ENCODE peak calls at places on chromosomes 13 and 19, in four cellular contexts. K is SK-N-SH, A is K562, Q is HepG2. J is an unnamed sample.

GRCh38 chr19:53183146-53183545 is 10.0 kb downstream of the ZNF665 start:
- DNase-seq in Q (no peak), K (no peak), A (no peak), J (no peak)

GRCh38 chr13:42083138-42083770 is 34.8 kb downstream of the DGKH start:
- DNase-seq in A (no peak), K (no peak), Q (no peak), J (no peak)

GRCh38 chr19:34838753-34839431 is 65.9 kb upstream of the ZNF599 start:
- DNase-seq in Q (peak), A (no peak), K (no peak), J (no peak)

GRCh38 chr13:73220966-73221720 is 162.3 kb downstream of the KLF5 start:
- DNase-seq in Q (no peak), A (peak), K (no peak), J (no peak)

GRCh38 chr19:923551-924211 is 2.2 kb upstream of the ARID3A start:
- DNase-seq in K (peak), A (no peak), Q (no peak), J (no peak)

GRCh38 chr19:52336976-52337375 is 933 bp downstream of the ZNF610 start:
- DNase-seq in K (peak), A (no peak), Q (no peak), J (no peak)

GRCh38 chr19:2867025-2867991 is at the start of gene ZNF556:
- DNase-seq in Q (peak), A (peak), K (peak), J (no peak)

GRCh38 chr19:48991823-48992570 is 1.1 kb downstream of the GYS1 start:
- DNase-seq in A (peak), K (peak), Q (no peak), J (no peak)

GRCh38 chr19:41416194-41416674 is 10.9 kb downstream of the B3GNT8 start:
- DNase-seq in Q (no peak), K (no peak), A (no peak), J (no peak)

GRCh38 chr13:42865703-42866102 is 84.3 kb downstream of the FAM216B start:
- DNase-seq in A (no peak), Q (no peak), K (peak), J (no peak)

GRCh38 chr19:11931051-11931450 is 6.1 kb downstream of the ZNF700 start:
- DNase-seq in A (no peak), K (no peak), Q (no peak), J (no peak)

GRCh38 chr19:8468124-8468523 is 23.3 kb downstream of the HNRNPM start:
- DNase-seq in K (no peak), A (no peak), Q (no peak), J (no peak)

GRCh38 chr13:32829676-32830091 is 186.5 kb upstream of the KL start:
- DNase-seq in A (no peak), Q (no peak), K (no peak), J (no peak)

GRCh38 chr19:54430306-54431254 is 15.3 kb downstream of the TTYH1 start:
- DNase-seq in A (peak), Q (no peak), K (peak), J (no peak)

GRCh38 chr19:6800991-6801396 is 28.5 kb downstream of the VAV1 start:
- DNase-seq in Q (peak), A (no peak), K (no peak), J (no peak)

DNA sequence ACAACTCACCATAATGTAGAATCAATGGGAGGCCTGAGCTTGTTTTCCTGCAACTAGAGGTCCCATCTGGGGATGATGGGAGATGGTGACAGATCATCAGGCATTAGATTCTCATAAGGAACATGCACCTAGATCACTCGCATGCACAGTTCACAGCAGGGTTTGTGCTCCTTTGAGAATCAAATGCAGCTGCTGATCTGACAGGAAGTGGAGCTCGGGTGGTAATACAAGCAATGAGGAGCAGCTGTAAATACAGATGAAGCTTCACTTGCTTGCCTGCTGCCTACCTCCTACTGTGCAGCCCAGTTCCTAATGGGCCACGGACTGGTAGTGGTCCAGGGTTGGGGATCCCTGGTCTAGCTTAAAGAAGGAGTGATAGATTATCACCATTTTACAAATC is 33.0 kb downstream of the KPNA3 start:
- DNase-seq in A (no peak), K (no peak), Q (no peak), J (no peak)
- TF ChIP-seq NFIC in A (no peak), K (no peak), Q (no peak), J (no peak)

GRCh38 chr13:22002893-22003292 is 332.0 kb downstream of the FGF9 start:
- DNase-seq in Q (no peak), K (no peak), A (no peak), J (no peak)
- TF ChIP-seq NFIC in Q (no peak), K (no peak), A (no peak), J (no peak)

GRCh38 chr19:47614559-47614958 is 5.6 kb downstream of the BICRA start:
- DNase-seq in A (no peak), Q (no peak), K (no peak), J (no peak)

GRCh38 chr19:47618771-47619170 is 9.8 kb downstream of the BICRA start:
- DNase-seq in K (no peak), A (no peak), Q (no peak), J (no peak)

GRCh38 chr19:47613165-47614146 is 4.5 kb downstream of the BICRA start:
- DNase-seq in A (peak), Q (no peak), K (peak), J (no peak)

GRCh38 chr19:47615230-47615629 is 6.3 kb downstream of the BICRA start:
- DNase-seq in A (no peak), Q (no peak), K (no peak), J (no peak)

GRCh38 chr19:47615714-47616113 is 6.8 kb downstream of the BICRA start:
- DNase-seq in K (no peak), Q (no peak), A (no peak), J (no peak)
- TF ChIP-seq NFIC in K (no peak), Q (no peak), A (no peak), J (no peak)

DNA sequence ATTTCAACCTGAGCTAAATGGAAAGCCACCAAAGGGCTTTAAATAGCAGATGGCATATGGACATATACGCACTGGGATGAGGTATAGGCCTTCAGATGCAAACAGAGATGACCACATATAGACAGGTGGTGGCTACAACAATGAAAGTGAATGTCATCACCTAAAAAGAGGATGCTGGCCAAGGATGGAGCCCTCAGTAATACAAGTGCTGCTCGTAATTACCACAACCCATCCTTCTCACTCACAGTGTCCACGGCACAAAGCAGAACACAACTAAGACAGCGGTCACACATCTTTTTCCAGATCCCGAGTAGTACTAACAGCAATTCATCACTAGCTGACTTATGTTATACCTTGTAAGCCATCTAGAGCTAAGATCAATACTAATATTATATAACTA is 18.2 kb upstream of the DOCK9 start:
- DNase-seq in Q (no peak), K (no peak), A (no peak), J (no peak)
- TF ChIP-seq NFIC in Q (no peak), K (no peak), A (no peak), J (no peak)

GRCh38 chr13:45851171-45851889 is at the start of gene SIAH3:
- DNase-seq in K (peak), A (no peak), Q (no peak), J (no peak)
- TF ChIP-seq NFIC in K (no peak), A (no peak), Q (no peak), J (no peak)

GRCh38 chr19:38304352-38304865 is 358 bp downstream of the C19orf33 start:
- DNase-seq in K (no peak), Q (no peak), A (no peak), J (no peak)
- TF ChIP-seq NFIC in K (no peak), Q (no peak), A (no peak), J (no peak)

GRCh38 chr19:4373601-4374441 is 26.5 kb downstream of the SH3GL1 start:
- DNase-seq in K (no peak), A (no peak), Q (no peak), J (no peak)
- TF ChIP-seq NFIC in K (no peak), A (no peak), Q (no peak), J (no peak)

DNA sequence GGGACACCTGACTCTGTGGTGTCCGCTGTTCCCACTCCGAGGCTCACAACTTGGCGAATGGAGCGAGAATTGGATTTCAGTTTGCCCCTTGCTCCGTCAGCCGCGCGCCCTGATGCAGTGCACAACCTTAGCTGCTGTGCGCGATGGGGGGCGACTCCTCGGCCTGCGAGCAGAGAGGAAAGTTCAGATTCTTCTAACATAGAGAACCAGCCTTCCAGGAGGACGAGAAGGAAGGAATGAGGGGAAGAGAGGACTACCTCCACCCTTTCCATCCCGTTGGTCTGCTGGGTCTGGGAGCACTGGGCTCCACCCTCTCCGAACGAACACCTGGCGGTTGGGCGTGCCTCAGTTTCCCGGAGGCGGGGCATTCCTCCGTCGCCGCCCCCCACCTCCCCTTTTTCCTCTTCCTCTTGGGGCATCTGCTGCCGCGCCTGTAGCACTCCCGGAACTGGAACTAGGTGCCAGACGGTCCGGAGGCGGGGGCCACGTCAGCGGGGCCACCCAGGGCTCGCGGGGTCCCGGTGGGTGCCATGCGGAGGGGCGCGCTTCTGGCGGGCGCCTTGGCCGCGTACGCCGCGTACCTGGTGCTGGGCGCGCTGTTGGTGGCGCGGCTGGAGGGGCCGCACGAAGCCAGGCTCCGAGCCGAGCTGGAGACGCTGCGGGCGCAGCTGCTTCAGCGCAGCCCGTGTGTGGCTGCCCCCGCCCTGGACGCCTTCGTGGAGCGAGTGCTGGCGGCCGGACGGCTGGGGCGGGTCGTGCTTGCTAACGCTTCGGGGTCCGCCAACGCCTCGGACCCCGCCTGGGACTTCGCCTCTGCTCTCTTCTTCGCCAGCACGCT is at the start of gene KCNK6:
- DNase-seq in A (no peak), Q (no peak), K (peak), J (no peak)
- TF ChIP-seq NFIC in A (no peak), Q (no peak), K (no peak), J (no peak)